ENCODE peak calls at places on chromosomes 16 and 17, in four cellular contexts. One of them, this sample, is unnamed.

GRCh38 chr17:18038149-18038850 is 668 bp downstream of the ATPAF2 start:
- DNase-seq in T follicular helper cell: no peak
- DNase-seq in GM04503: no peak
- DNase-seq in Calu3: no peak
- DNase-seq in this sample: peak; percentile 11

GRCh38 chr17:50865060-50865867 is 890 bp downstream of the TOB1 start:
- DNase-seq in Calu3: peak; percentile 78
- DNase-seq in GM04503: no peak
- DNase-seq in T follicular helper cell: peak; percentile 40
- DNase-seq in this sample: peak; percentile 54

GRCh38 chr17:71546369-71546864 is 574.4 kb upstream of the SOX9 start:
- DNase-seq in T follicular helper cell: no peak
- DNase-seq in Calu3: no peak
- DNase-seq in GM04503: no peak
- DNase-seq in this sample: no peak

GRCh38 chr17:67212716-67213417 is 32.1 kb downstream of the HELZ start:
- DNase-seq in T follicular helper cell: no peak
- DNase-seq in Calu3: no peak
- DNase-seq in GM04503: no peak
- DNase-seq in this sample: peak; percentile 67

GRCh38 chr17:29140631-29141483 is 39.3 kb downstream of the MYO18A start:
- DNase-seq in Calu3: no peak
- DNase-seq in GM04503: no peak
- DNase-seq in T follicular helper cell: peak; percentile 56
- DNase-seq in this sample: peak; percentile 72

GRCh38 chr16:23857256-23857891 is 21.6 kb downstream of the PRKCB start:
- DNase-seq in T follicular helper cell: no peak
- DNase-seq in GM04503: no peak
- DNase-seq in Calu3: no peak
- DNase-seq in this sample: no peak

GRCh38 chr17:77508047-77508715 is 367.4 kb downstream of the SEC14L1 start:
- DNase-seq in GM04503: no peak
- DNase-seq in T follicular helper cell: no peak
- DNase-seq in Calu3: no peak
- DNase-seq in this sample: peak; percentile 18

GRCh38 chr16:75385507-75386152 is 47.7 kb downstream of the CFDP1 start:
- DNase-seq in Calu3: no peak
- DNase-seq in GM04503: no peak
- DNase-seq in T follicular helper cell: no peak
- DNase-seq in this sample: peak; percentile 84

GRCh38 chr16:30561212-30561816 is 3.1 kb upstream of the ZNF764 start:
- DNase-seq in T follicular helper cell: no peak
- DNase-seq in GM04503: no peak
- DNase-seq in Calu3: peak; percentile 59
- DNase-seq in this sample: no peak

This sample was measured in mesenchymal stem cell.